ENCODE peak calls at places on chromosomes 4 and X, in six cellular contexts. K is psoas muscle, B is NT2/D1, S is MM.1S, V is heart right ventricle, J is astrocyte of the cerebellum. N is an unnamed sample.

GRCh38 chr4:126937342-126937741 is 695.4 kb upstream of the INTU start:
- DNase-seq in K (no peak), B (no peak), S (no peak), V (no peak), J (no peak), N (no peak)

GRCh38 chrX:153972368-153973126 is at the start of gene TMEM187:
- DNase-seq in K (peak; percentile 95), B (peak; percentile 63), S (peak; percentile 93), V (peak; percentile 84), J (peak; percentile 60), N (peak; percentile 84)

GRCh38 chr4:108536577-108536976 is 83.8 kb upstream of the RPL34 start:
- DNase-seq in K (no peak), B (no peak), S (no peak), V (no peak), J (no peak), N (no peak)

GRCh38 chr4:152776352-152776751 is 3.2 kb downstream of the TIGD4 start:
- DNase-seq in K (no peak), B (no peak), S (no peak), V (no peak), J (no peak), N (no peak)

GRCh38 chrX:133053854-133054565 is 42.9 kb downstream of the USP26 start:
- DNase-seq in K (no peak), B (no peak), S (no peak), V (no peak), J (no peak), N (no peak)

GRCh38 chrX:136251042-136251991 is at the start of gene MAP7D3:
- DNase-seq in K (peak; percentile 82), B (no peak), S (peak; percentile 71), V (peak; percentile 71), J (no peak), N (peak; percentile 55)

GRCh38 chrX:46218373-46218772 is 326.8 kb downstream of the ZNF674 start:
- DNase-seq in K (no peak), B (no peak), S (no peak), V (no peak), J (no peak), N (no peak)

GRCh38 chrX:3815896-3816664 is 102.6 kb upstream of the PRKX start:
- DNase-seq in K (peak; percentile 71), B (no peak), S (peak; percentile 34), V (peak; percentile 39), J (no peak), N (peak; percentile 64)

GRCh38 chr4:3414421-3415279 is 27.1 kb upstream of the HGFAC start:
- DNase-seq in K (peak; percentile 44), B (no peak), S (no peak), V (no peak), J (no peak), N (no peak)

GRCh38 chr4:10020871-10021676 is at the start of gene SLC2A9:
- DNase-seq in K (peak; percentile 63), B (no peak), S (no peak), V (no peak), J (no peak), N (no peak)

GRCh38 chr4:52651993-52652672 is 7.0 kb downstream of the USP46 start:
- DNase-seq in K (no peak), B (no peak), S (no peak), V (no peak), J (no peak), N (no peak)

GRCh38 chr4:75889537-75890199 is 12.6 kb downstream of the PPEF2 start:
- DNase-seq in K (no peak), B (no peak), S (no peak), V (no peak), J (no peak), N (no peak)

GRCh38 chr4:13933163-13933562 is 305.6 kb upstream of the BOD1L1 start:
- DNase-seq in K (no peak), B (no peak), S (no peak), V (no peak), J (no peak), N (no peak)

GRCh38 chrX:50920132-50920531 is 9.6 kb downstream of the BMP15 start:
- DNase-seq in K (no peak), B (no peak), S (no peak), V (no peak), J (peak; percentile 5), N (no peak)

GRCh38 chrX:154486396-154487207 is at the start of gene UBL4A:
- DNase-seq in K (peak; percentile 72), B (no peak), S (peak; percentile 41), V (peak; percentile 65), J (no peak), N (peak; percentile 74)

GRCh38 chrX:79572566-79572965 is 205.4 kb upstream of the ITM2A start:
- DNase-seq in K (no peak), B (no peak), S (no peak), V (no peak), J (no peak), N (no peak)

GRCh38 chr4:3291969-3292570 is 751 bp upstream of the RGS12 start:
- DNase-seq in K (peak; percentile 86), B (no peak), S (peak; percentile 49), V (peak; percentile 73), J (no peak), N (peak; percentile 69)

GRCh38 chr4:94889961-94890360 is 132.2 kb downstream of the BMPR1B start:
- DNase-seq in K (no peak), B (no peak), S (no peak), V (no peak), J (peak; percentile 96), N (no peak)

GRCh38 chrX:53831662-53832635 is 145.4 kb upstream of the HUWE1 start:
- DNase-seq in K (no peak), B (peak; percentile 55), S (peak; percentile 30), V (no peak), J (no peak), N (peak; percentile 2)

GRCh38 chrX:102958794-102959193 is 21.7 kb downstream of the RAB40AL start:
- DNase-seq in K (no peak), B (no peak), S (peak; percentile 10), V (no peak), J (no peak), N (peak; percentile 22)

GRCh38 chrX:136689441-136689840 is 41.5 kb downstream of the CD40LG start:
- DNase-seq in K (no peak), B (peak; percentile 38), S (peak; percentile 90), V (no peak), J (peak; percentile 16), N (no peak)

GRCh38 chrX:69123481-69123880 is 41.8 kb downstream of the PJA1 start:
- DNase-seq in K (no peak), B (no peak), S (no peak), V (no peak), J (no peak), N (no peak)

GRCh38 chr4:48173055-48173991 is 39.3 kb upstream of the TXK start:
- DNase-seq in K (no peak), B (peak; percentile 6), S (no peak), V (no peak), J (peak; percentile 58), N (peak; percentile 69)

GRCh38 chr4:118834960-118835895 is 698 bp downstream of the SEC24D start:
- DNase-seq in K (peak; percentile 72), B (no peak), S (peak; percentile 71), V (peak; percentile 33), J (peak; percentile 64), N (peak; percentile 76)

GRCh38 chrX:101619336-101619735 is 1.5 kb upstream of the ARMCX6 start:
- DNase-seq in K (no peak), B (peak; percentile 25), S (peak; percentile 24), V (no peak), J (no peak), N (no peak)

GRCh38 chr4:73713650-73714049 is 26.7 kb upstream of the CXCL8 start:
- DNase-seq in K (no peak), B (no peak), S (no peak), V (no peak), J (no peak), N (no peak)

GRCh38 chrX:9023293-9023692 is 10.6 kb downstream of the FAM9B start:
- DNase-seq in K (no peak), B (no peak), S (no peak), V (no peak), J (no peak), N (no peak)

GRCh38 chrX:131741103-131741581 is 197.3 kb downstream of the OR13H1 start:
- DNase-seq in K (peak; percentile 88), B (no peak), S (peak; percentile 85), V (no peak), J (peak; percentile 75), N (no peak)

GRCh38 chrX:131746491-131746968 is 202.7 kb downstream of the OR13H1 start:
- DNase-seq in K (peak; percentile 90), B (peak; percentile 13), S (peak; percentile 78), V (peak; percentile 13), J (peak; percentile 75), N (no peak)

GRCh38 chrX:131747173-131747572 is 203.3 kb downstream of the OR13H1 start:
- DNase-seq in K (peak; percentile 71), B (no peak), S (peak; percentile 88), V (no peak), J (peak; percentile 84), N (no peak)

GRCh38 chrX:131745942-131746489 is 202.1 kb downstream of the OR13H1 start:
- DNase-seq in K (no peak), B (no peak), S (no peak), V (no peak), J (no peak), N (no peak)
- H3K4me3 ChIP-seq in K (peak overlapping the region; percentile 72), B (no peak overlapping the region), S (peak overlapping the region; percentile 0), V (no peak overlapping the region), J (no peak overlapping the region), N (no peak overlapping the region)

GRCh38 chrX:65673857-65674350 is 6.5 kb downstream of the MSN start:
- DNase-seq in K (no peak), B (no peak), S (no peak), V (no peak), J (no peak), N (no peak)
- H3K4me3 ChIP-seq in K (peak overlapping the region; percentile 13), B (no peak overlapping the region), S (peak overlapping the region; percentile 25), V (no peak overlapping the region), J (no peak overlapping the region), N (no peak overlapping the region)

DNA sequence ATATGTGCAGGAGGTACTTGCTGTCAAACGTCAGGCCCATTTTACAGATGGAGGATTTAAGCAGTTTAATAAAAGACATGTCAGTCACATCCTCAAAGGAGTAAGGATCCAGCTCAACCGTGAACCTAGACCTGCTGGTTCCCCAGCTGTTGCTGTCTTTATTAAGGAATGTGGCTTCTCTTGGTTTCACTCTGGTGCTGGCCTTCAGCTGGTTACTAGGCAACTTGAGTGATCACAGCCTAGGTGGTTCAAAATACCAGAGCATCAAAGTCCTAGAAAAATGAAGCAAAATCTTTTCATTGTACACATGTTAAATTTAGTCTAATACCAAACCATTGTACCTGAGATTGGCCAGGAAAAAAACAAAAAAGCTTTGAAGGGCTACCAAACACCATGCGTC is 32.7 kb upstream of the GLRA2 start:
- DNase-seq in K (no peak), B (no peak), S (peak; percentile 46), V (no peak), J (no peak), N (no peak)
- H3K4me3 ChIP-seq in K (peak overlapping the region; percentile 34), B (no peak overlapping the region), S (peak overlapping the region; percentile 45), V (no peak overlapping the region), J (no peak overlapping the region), N (no peak overlapping the region)

DNA sequence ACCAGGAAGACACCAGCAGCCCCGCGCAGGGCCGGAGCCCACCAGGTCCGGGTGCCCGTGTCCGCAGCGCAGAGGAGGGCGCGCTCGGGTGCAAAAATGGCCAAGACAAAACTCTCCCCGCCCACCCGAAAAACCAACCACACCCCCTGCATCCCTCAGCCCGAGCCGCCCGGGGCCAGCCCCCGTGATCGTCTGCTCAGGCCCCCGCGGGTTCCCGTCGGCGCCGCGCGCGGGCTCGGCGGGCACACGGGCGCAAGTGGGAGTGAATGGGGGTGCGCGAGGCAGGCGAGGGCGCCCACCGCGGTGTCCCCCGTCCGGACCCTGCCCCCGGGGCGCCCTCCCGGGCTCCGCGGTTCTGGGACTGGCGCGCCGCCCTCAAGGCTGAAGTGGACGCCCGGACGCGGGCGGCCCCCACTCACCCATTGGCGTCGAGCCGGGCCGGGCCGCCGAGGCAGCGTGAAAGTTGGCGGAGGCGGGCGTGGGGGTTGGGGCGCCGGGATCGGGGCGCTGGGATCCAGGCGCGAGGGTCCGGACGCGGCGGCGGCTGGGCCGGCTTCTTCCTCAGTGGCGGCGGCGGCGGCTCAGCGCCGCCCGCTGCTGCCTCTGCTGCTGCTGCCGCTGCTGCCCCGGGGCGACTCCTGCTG is 390 bp downstream of the SH3KBP1 start:
- DNase-seq in K (peak; percentile 58), B (no peak), S (peak; percentile 7), V (no peak), J (no peak), N (peak; percentile 31)
- H3K4me3 ChIP-seq in K (peak overlapping the region; percentile 78), B (peak overlapping the region; percentile 55), S (peak overlapping the region; percentile 54), V (peak overlapping the region; percentile 65), J (peak overlapping the region; percentile 49), N (peak overlapping the region; percentile 47)